ENCODE peak calls at places on chromosomes 11 and 22, in four cellular contexts. D is AG10803, B is suprapubic skin, J is tibial artery. I is an unnamed sample.

GRCh38 chr11:73645972-73646631 is at the start of gene PLEKHB1:
- DNase-seq in D (no peak), B (no peak), J (no peak), I (no peak)

GRCh38 chr22:47901911-47902310 is 1139.5 kb downstream of the TBC1D22A start:
- DNase-seq in D (no peak), B (no peak), J (no peak), I (peak)

GRCh38 chr11:32288276-32288675 is 147.1 kb downstream of the WT1 start:
- DNase-seq in D (no peak), B (no peak), J (no peak), I (no peak)

GRCh38 chr22:37643225-37643847 is 3.9 kb downstream of the SH3BP1 start:
- DNase-seq in D (peak), B (peak), J (peak), I (peak)

GRCh38 chr11:67452141-67452952 is at the start of gene GPR152:
- DNase-seq in D (no peak), B (no peak), J (no peak), I (no peak)

GRCh38 chr11:77053217-77054013 is 13.4 kb upstream of the CAPN5 start:
- DNase-seq in D (no peak), B (no peak), J (no peak), I (no peak)

GRCh38 chr11:111674941-111675340 is 72.7 kb downstream of the SIK2 start:
- DNase-seq in D (no peak), B (no peak), J (no peak), I (no peak)

GRCh38 chr11:26712497-26712896 is 9.4 kb downstream of the SLC5A12 start:
- DNase-seq in D (no peak), B (no peak), J (no peak), I (no peak)

GRCh38 chr11:116052603-116053537 is 548.7 kb upstream of the CADM1 start:
- DNase-seq in D (no peak), B (no peak), J (no peak), I (peak)

GRCh38 chr11:7904910-7905309 is 26.2 kb downstream of the OR10A6 start:
- DNase-seq in D (peak), B (no peak), J (no peak), I (no peak)

GRCh38 chr22:46352691-46353386 is 17.3 kb downstream of the TRMU start:
- DNase-seq in D (no peak), B (no peak), J (no peak), I (no peak)

GRCh38 chr11:15232496-15232895 is 117.8 kb downstream of the INSC start:
- DNase-seq in D (no peak), B (no peak), J (no peak), I (no peak)

GRCh38 chr11:108222686-108223448 is at the start of gene ATM:
- DNase-seq in D (peak), B (peak), J (peak), I (peak)

GRCh38 chr11:108218912-108219783 is 3.3 kb downstream of the NPAT start:
- DNase-seq in D (no peak), B (no peak), J (no peak), I (no peak)

GRCh38 chr11:108221981-108222685 is at the start of gene NPAT:
- DNase-seq in D (no peak), B (no peak), J (peak), I (no peak)

GRCh38 chr11:108221401-108221800 is 1.0 kb downstream of the NPAT start:
- DNase-seq in D (peak), B (no peak), J (no peak), I (no peak)

DNA sequence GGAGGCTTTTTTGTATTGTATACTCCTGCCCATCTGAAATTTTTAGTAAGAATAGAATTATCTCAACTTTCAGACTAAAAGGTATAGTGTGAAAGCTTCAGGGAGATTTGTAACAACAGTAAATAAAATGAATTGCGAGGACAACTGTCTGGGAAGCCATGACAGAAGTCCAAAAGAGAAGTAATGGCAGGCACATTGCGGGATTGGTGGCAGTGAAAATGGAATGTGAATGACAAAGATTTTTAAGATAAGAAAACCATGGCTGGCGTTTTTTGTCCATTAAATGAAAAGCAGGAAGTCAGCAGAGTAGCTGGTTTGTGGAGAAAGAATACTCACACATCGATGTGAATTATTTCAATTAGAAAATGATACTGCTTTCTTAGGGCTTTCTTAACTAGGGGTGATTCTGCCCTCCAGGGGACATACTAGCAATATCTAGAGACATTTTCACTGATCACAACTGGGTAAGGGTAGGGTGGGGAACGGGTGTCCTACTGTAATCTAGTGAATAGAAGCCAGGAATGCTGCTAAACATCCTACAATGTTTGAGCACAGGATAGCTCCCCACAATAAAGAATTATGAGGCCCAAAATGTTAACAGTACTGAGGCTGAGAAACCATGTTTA is 1.6 kb downstream of the NPAT start:
- DNase-seq in D (no peak), B (no peak), J (no peak), I (no peak)
- TF ChIP-seq CTCF in D (no peak), B (no peak), J (no peak), I (no peak)

GRCh38 chr11:1869427-1870325 is 16.8 kb downstream of the LSP1 start:
- DNase-seq in D (no peak), B (no peak), J (no peak), I (no peak)
- TF ChIP-seq CTCF in D (peak), B (no peak), J (no peak), I (no peak)

DNA sequence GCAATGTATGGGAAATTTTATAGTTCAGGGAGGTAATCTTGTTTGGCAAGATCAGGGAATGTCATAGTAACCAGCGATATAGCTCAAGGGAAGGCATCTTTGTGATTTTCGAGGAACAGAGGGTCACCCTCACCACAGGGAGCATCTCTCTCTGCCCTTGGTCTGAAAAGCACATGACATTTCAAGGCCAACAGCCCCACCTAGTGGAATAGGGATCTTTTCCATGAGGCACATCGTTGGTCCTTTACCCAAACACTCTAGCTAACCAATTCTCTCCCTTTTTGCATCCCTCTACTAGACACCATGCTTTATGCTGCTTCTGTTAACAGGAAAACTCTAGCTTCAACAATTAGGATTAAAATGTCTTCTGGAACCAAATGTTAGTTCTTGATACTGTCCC is 179.0 kb downstream of the GRM5 start:
- DNase-seq in D (peak), B (no peak), J (no peak), I (no peak)
- TF ChIP-seq CTCF in D (peak), B (no peak), J (no peak), I (no peak)

GRCh38 chr11:35373284-35373933 is 45.9 kb downstream of the SLC1A2 start:
- DNase-seq in D (no peak), B (no peak), J (no peak), I (no peak)
- TF ChIP-seq CTCF in D (no peak), B (no peak), J (no peak), I (peak)

DNA sequence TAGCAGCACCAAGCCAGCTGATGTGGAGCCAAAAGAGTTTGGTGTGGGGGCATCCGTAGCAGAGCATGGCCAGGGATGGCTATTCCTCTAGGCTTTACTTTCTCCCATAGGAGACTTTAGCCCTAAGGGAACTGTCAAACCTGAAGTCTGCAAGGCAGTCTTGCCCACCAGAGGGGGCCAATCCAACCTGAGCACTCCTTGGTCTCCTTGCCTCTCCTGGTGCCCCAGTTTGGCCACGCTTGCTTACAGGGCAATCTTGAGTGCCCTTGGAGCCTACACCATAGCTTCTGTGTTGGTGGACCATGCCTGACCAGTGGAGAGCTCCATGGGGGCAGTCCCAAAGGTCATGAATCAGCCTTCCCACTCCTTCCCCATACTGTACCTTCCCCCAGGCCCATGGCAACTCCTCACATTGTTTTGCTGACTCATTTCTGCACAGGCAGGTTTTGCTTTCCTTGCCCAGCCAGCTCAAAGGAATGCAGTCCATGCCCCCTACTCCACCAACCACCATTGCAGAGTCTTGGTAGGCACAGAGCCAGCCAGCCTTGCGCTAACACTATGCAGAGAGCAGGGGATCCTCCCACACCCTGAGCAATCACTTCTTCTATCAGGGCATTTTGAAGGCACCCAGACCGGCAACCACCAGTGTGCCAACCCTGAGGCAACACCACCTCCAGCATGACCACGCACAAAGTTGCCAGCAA is 1421.2 kb upstream of the RAG2 start:
- DNase-seq in D (no peak), B (no peak), J (no peak), I (no peak)
- TF ChIP-seq CTCF in D (no peak), B (no peak), J (no peak), I (peak)